ENCODE peak calls at places on chromosome 20, in six cellular contexts. T, U, N, L, Y and A are unnamed samples.

GRCh38 chr20:6637160-6637579 is 130.3 kb upstream of the BMP2 start:
- DNase-seq in T (no peak), U (no peak), N (no peak), L (no peak), Y (no peak), A (no peak)

GRCh38 chr20:34663213-34663943 is 13.5 kb downstream of the PIGU start:
- DNase-seq in T (peak), U (no peak), N (no peak), L (no peak), Y (no peak), A (peak)

GRCh38 chr20:25310268-25310920 is 62.5 kb downstream of the PYGB start:
- DNase-seq in T (peak), U (peak), N (peak), L (peak), Y (peak), A (peak)

GRCh38 chr20:40471261-40471629 is 217.8 kb downstream of the MAFB start:
- DNase-seq in T (no peak), U (no peak), N (peak), L (peak), Y (no peak), A (peak)

GRCh38 chr20:64064145-64064698 is 1.2 kb downstream of the TCEA2 start:
- DNase-seq in T (peak), U (no peak), N (no peak), L (peak), Y (no peak), A (no peak)

GRCh38 chr20:63747622-63748355 is 8.2 kb downstream of the SLC2A4RG start:
- DNase-seq in T (no peak), U (no peak), N (no peak), L (no peak), Y (no peak), A (no peak)

GRCh38 chr20:7358670-7359069 is 581.6 kb downstream of the HAO1 start:
- DNase-seq in T (no peak), U (no peak), N (no peak), L (no peak), Y (no peak), A (no peak)

GRCh38 chr20:418858-419365 is 10.8 kb downstream of the RBCK1 start:
- DNase-seq in T (no peak), U (no peak), N (no peak), L (no peak), Y (no peak), A (no peak)

GRCh38 chr20:56359212-56360132 is 698 bp downstream of the FAM210B start:
- DNase-seq in T (peak), U (no peak), N (peak), L (peak), Y (peak), A (peak)

GRCh38 chr20:57394087-57395082 is 3.2 kb downstream of the RBM38 start:
- DNase-seq in T (no peak), U (no peak), N (no peak), L (no peak), Y (no peak), A (no peak)

GRCh38 chr20:18020931-18021330 is 36.8 kb downstream of the OVOL2 start:
- DNase-seq in T (no peak), U (no peak), N (no peak), L (no peak), Y (no peak), A (no peak)

GRCh38 chr20:42979720-42980119 is 210.0 kb downstream of the PTPRT start:
- DNase-seq in T (no peak), U (no peak), N (no peak), L (no peak), Y (no peak), A (no peak)

GRCh38 chr20:53834044-53834442 is 236.4 kb downstream of the BCAS1 start:
- DNase-seq in T (no peak), U (no peak), N (no peak), L (no peak), Y (no peak), A (no peak)

GRCh38 chr20:38171301-38172010 is 6.4 kb upstream of the TGM2 start:
- DNase-seq in T (peak), U (no peak), N (peak), L (no peak), Y (peak), A (no peak)

GRCh38 chr20:14820771-14821170 is 483.4 kb upstream of the FLRT3 start:
- DNase-seq in T (no peak), U (no peak), N (no peak), L (peak), Y (no peak), A (no peak)

DNA sequence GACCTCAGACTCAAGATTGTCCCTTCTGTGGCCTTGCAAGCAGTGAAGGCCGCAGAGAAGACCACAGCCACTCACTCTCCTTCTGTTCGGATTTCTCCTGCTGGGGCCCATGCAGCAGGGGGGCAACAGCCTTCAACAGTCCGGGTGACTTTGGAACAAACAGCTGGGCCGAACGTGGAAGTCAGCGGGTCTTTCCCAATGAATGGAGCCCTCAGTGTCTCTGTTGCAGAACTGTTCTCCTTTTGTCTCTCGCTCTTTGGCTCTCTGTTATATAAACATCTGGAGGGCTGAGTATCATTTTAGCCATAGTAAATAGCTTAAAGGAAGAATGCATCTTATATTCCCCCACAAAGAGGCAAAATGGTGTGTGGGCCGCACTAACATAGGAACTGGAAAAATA is 136.7 kb upstream of the RALGAPA2 start:
- DNase-seq in T (no peak), U (no peak), N (no peak), L (no peak), Y (no peak), A (no peak)
- TF ChIP-seq BHLHE40 in T (no peak), U (no peak), N (no peak), L (no peak), Y (no peak), A (no peak)

GRCh38 chr20:59750209-59750840 is 146.0 kb downstream of the PHACTR3 start:
- DNase-seq in T (no peak), U (no peak), N (no peak), L (no peak), Y (no peak), A (no peak)

GRCh38 chr20:59747671-59748515 is 143.6 kb downstream of the PHACTR3 start:
- DNase-seq in T (no peak), U (no peak), N (no peak), L (no peak), Y (no peak), A (no peak)

GRCh38 chr20:59748555-59749292 is 144.4 kb downstream of the PHACTR3 start:
- DNase-seq in T (peak), U (no peak), N (no peak), L (no peak), Y (no peak), A (no peak)

GRCh38 chr20:59751075-59751711 is 146.9 kb downstream of the PHACTR3 start:
- DNase-seq in T (peak), U (peak), N (peak), L (peak), Y (peak), A (peak)

DNA sequence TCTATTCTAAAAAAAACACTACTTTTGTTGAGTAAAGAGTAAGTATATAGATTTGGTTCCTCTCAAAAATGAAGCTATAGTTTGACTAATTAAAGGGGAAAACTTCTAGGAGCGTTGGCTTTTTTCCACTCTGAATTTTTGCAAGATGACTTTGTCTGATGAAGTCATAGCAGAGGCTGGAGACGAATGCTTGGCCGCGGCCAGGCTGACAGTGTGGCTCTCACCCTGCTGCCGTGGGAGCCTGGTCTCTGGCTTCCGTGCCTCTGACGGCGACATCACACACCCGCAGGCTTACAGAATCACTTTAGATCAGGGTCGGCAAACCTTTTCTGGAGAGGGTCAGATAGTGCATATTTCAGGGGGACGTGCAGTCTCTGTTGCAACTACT is 144.9 kb downstream of the PHACTR3 start:
- DNase-seq in T (peak), U (no peak), N (no peak), L (no peak), Y (no peak), A (no peak)
- TF ChIP-seq BHLHE40 in T (no peak), U (no peak), N (no peak), L (no peak), Y (no peak), A (no peak)

DNA sequence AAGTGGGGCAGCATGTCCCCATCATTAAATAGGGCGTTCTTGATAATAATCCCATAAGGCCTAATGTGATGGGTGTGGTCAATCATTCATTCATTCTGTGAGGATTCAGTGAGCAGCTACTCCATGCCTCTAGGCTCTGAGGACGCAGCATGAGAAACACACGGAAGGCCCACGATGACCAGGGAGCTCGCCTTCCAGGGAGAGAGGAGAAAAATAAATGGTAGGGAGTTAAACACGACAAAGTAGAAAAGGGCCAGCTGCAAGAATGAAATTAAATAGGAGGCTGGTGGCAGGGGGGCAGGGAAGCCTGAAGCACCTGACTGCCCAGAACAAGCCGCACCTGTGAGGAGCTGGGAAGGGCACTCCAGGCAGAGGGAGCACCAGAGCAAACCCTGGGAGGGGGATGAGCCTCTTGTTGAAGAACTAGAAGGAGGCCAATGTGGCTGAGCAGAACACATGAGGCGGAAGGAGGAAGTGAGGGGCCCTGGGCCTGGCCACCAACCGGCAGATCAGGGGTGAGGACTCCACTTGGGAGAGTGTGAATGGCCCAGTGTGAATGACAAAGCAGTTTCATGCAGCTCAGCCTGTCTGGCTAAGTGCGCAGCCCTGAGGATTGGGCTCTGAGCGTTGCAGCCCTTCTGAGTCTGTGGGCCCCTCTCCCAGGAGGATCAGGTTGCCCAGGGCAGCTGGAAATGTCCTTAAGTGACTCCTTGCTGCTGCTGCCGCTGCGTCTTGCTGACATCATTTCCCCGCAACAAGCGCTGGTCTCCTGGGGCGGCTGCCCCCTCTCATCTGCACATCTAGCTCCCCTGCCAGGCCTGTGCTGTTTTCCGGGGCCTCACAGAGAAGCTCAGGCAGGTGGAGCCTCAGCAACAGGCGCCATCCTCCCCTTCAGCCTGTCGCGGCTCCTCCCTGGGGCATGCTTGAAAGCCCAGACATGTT is 99.9 kb downstream of the CDH26 start:
- DNase-seq in T (peak), U (no peak), N (peak), L (no peak), Y (no peak), A (peak)
- TF ChIP-seq BHLHE40 in T (no peak), U (no peak), N (no peak), L (no peak), Y (no peak), A (no peak)

DNA sequence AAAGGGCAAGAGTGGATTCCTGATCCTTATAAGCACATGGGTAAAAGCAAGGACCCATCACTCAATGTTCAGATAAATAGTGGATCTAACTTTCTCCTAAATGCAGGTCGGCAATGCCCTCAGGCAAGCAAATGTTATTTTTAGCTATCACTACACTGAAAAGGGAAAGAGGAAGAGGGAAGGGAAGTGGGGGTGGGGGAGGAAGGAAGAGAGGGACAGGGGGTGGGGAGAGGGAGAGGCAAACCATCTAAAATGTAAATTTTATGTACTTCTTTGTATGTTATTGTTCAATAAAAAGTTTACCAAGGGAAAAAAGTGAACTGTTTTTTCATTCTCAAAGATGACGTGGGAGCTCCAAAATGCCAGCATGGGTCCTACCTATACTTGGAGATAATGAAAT is 44.2 kb downstream of the CHD6 start:
- DNase-seq in T (no peak), U (no peak), N (peak), L (no peak), Y (no peak), A (peak)
- TF ChIP-seq BHLHE40 in T (no peak), U (no peak), N (no peak), L (no peak), Y (no peak), A (no peak)

GRCh38 chr20:46709459-46710148 is at the start of gene SLC2A10:
- DNase-seq in T (peak), U (no peak), N (peak), L (no peak), Y (peak), A (peak)
- TF ChIP-seq BHLHE40 in T (no peak), U (no peak), N (no peak), L (no peak), Y (peak), A (no peak)

DNA sequence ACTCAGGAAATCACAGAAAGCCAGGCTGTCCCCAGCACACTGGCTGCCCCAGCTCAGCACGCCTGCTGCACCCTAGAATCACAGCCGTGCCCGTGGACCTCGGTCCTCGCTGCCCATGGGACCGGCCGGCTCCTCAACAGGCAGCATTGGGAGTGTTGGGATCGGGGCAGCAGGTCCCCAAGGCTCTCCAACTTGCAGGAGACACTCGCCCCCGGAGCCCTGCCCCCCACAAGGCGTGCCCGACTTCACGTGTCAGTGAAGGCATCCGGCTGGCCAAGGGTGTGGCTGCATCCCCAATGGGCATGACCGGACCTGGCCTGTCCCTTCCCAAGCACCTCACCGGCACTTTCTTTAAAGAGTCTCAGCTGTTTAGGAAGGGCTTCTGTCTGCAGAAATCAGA is 3.0 kb upstream of the NTSR1 start:
- DNase-seq in T (no peak), U (no peak), N (no peak), L (no peak), Y (no peak), A (no peak)
- TF ChIP-seq BHLHE40 in T (no peak), U (no peak), N (no peak), L (no peak), Y (no peak), A (no peak)

DNA sequence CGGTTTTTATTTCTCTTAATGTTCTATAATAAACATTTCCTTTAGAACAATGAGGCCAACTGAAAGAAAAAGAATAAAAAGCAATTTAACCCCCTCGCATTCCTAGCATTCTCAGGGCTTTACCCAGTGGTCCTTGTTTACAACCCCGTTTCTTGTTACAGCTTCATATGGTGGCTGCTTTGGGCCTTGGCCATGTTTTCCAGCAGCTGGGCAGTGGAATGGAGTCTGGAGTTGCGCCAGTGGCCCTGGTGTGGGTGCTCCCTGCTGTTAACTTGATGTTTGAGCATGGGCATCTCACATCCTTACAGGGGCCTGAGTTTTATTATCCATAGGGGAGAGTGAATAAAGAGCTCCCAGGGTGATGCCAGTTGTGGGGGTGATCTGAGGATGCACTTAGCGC is 18.8 kb downstream of the EFCAB8 start:
- DNase-seq in T (peak), U (no peak), N (no peak), L (no peak), Y (no peak), A (no peak)
- TF ChIP-seq BHLHE40 in T (no peak), U (no peak), N (no peak), L (no peak), Y (no peak), A (no peak)